ENCODE peak calls at places on chromosomes 6 and 20, in six cellular contexts. One of them, this sample, is unnamed.

GRCh38 chr20:54103067-54103761 is 32.8 kb upstream of the BCAS1 start:
- DNase-seq in tibial artery: peak
- DNase-seq in adrenal gland: peak
- DNase-seq in pancreas: peak
- DNase-seq in cardiac muscle cell: peak
- DNase-seq in prostate gland: peak
- DNase-seq in this sample: no peak

GRCh38 chr20:13995086-13995665 is at the start of gene MACROD2:
- DNase-seq in tibial artery: peak
- DNase-seq in adrenal gland: peak
- DNase-seq in pancreas: peak
- DNase-seq in cardiac muscle cell: peak
- DNase-seq in prostate gland: peak
- DNase-seq in this sample: peak

GRCh38 chr6:40928302-40928701 is 110.7 kb downstream of the UNC5CL start:
- DNase-seq in tibial artery: no peak
- DNase-seq in adrenal gland: no peak
- DNase-seq in pancreas: no peak
- DNase-seq in cardiac muscle cell: no peak
- DNase-seq in prostate gland: no peak
- DNase-seq in this sample: no peak

GRCh38 chr20:45342863-45343444 is 5.3 kb downstream of the SDC4 start:
- DNase-seq in tibial artery: peak
- DNase-seq in adrenal gland: no peak
- DNase-seq in pancreas: no peak
- DNase-seq in cardiac muscle cell: no peak
- DNase-seq in prostate gland: no peak
- DNase-seq in this sample: no peak

GRCh38 chr20:32674362-32674789 is 635 bp upstream of the C20orf203 start:
- DNase-seq in tibial artery: no peak
- DNase-seq in adrenal gland: peak
- DNase-seq in pancreas: no peak
- DNase-seq in cardiac muscle cell: peak
- DNase-seq in prostate gland: peak
- DNase-seq in this sample: no peak

GRCh38 chr20:10034717-10035571 is at the start of gene ANKEF1:
- DNase-seq in tibial artery: peak
- DNase-seq in adrenal gland: peak
- DNase-seq in pancreas: peak
- DNase-seq in cardiac muscle cell: peak
- DNase-seq in prostate gland: peak
- DNase-seq in this sample: no peak

GRCh38 chr6:6659600-6660327 is 71.2 kb downstream of the LY86 start:
- DNase-seq in tibial artery: no peak
- DNase-seq in adrenal gland: peak
- DNase-seq in pancreas: no peak
- DNase-seq in cardiac muscle cell: no peak
- DNase-seq in prostate gland: no peak
- DNase-seq in this sample: no peak

GRCh38 chr6:90429713-90430112 is 133.1 kb upstream of the BACH2 start:
- DNase-seq in tibial artery: no peak
- DNase-seq in adrenal gland: no peak
- DNase-seq in pancreas: no peak
- DNase-seq in cardiac muscle cell: no peak
- DNase-seq in prostate gland: no peak
- DNase-seq in this sample: no peak

GRCh38 chr20:60271597-60271996 is 313.4 kb downstream of the CDH26 start:
- DNase-seq in tibial artery: no peak
- DNase-seq in adrenal gland: no peak
- DNase-seq in pancreas: no peak
- DNase-seq in cardiac muscle cell: peak
- DNase-seq in prostate gland: no peak
- DNase-seq in this sample: no peak

GRCh38 chr6:161019324-161019839 is 27.8 kb downstream of the MAP3K4 start:
- DNase-seq in tibial artery: no peak
- DNase-seq in adrenal gland: no peak
- DNase-seq in pancreas: no peak
- DNase-seq in cardiac muscle cell: no peak
- DNase-seq in prostate gland: no peak
- DNase-seq in this sample: no peak

GRCh38 chr6:22147983-22148797 is 148.6 kb downstream of the PRL start:
- DNase-seq in tibial artery: no peak
- DNase-seq in adrenal gland: no peak
- DNase-seq in pancreas: no peak
- DNase-seq in cardiac muscle cell: peak
- DNase-seq in prostate gland: no peak
- DNase-seq in this sample: no peak

GRCh38 chr6:148535976-148536375 is 193.3 kb downstream of the SASH1 start:
- DNase-seq in tibial artery: no peak
- DNase-seq in adrenal gland: no peak
- DNase-seq in pancreas: no peak
- DNase-seq in cardiac muscle cell: no peak
- DNase-seq in prostate gland: no peak
- DNase-seq in this sample: no peak

GRCh38 chr6:13488015-13488895 is 855 bp upstream of the GFOD1 start:
- DNase-seq in tibial artery: peak
- DNase-seq in adrenal gland: peak
- DNase-seq in pancreas: peak
- DNase-seq in cardiac muscle cell: no peak
- DNase-seq in prostate gland: peak
- DNase-seq in this sample: no peak

GRCh38 chr6:127030111-127030510 is 88.4 kb upstream of the RSPO3 start:
- DNase-seq in tibial artery: no peak
- DNase-seq in adrenal gland: no peak
- DNase-seq in pancreas: no peak
- DNase-seq in cardiac muscle cell: no peak
- DNase-seq in prostate gland: no peak
- DNase-seq in this sample: no peak

GRCh38 chr6:2765896-2766766 is 938 bp downstream of the WRNIP1 start:
- DNase-seq in tibial artery: peak
- DNase-seq in adrenal gland: peak
- DNase-seq in pancreas: peak
- DNase-seq in cardiac muscle cell: peak
- DNase-seq in prostate gland: peak
- DNase-seq in this sample: no peak

GRCh38 chr6:163683105-163683622 is 268.6 kb downstream of the QKI start:
- DNase-seq in tibial artery: no peak
- DNase-seq in adrenal gland: no peak
- DNase-seq in pancreas: no peak
- DNase-seq in cardiac muscle cell: no peak
- DNase-seq in prostate gland: no peak
- DNase-seq in this sample: no peak

GRCh38 chr20:15061955-15062354 is 724.5 kb upstream of the FLRT3 start:
- DNase-seq in tibial artery: no peak
- DNase-seq in adrenal gland: no peak
- DNase-seq in pancreas: no peak
- DNase-seq in cardiac muscle cell: peak
- DNase-seq in prostate gland: no peak
- DNase-seq in this sample: no peak

GRCh38 chr20:48431635-48432034 is 396.2 kb downstream of the PREX1 start:
- DNase-seq in tibial artery: no peak
- DNase-seq in adrenal gland: no peak
- DNase-seq in pancreas: no peak
- DNase-seq in cardiac muscle cell: no peak
- DNase-seq in prostate gland: no peak
- DNase-seq in this sample: no peak

GRCh38 chr6:81451787-81452186 is 300.7 kb downstream of the TENT5A start:
- DNase-seq in tibial artery: no peak
- DNase-seq in adrenal gland: peak
- DNase-seq in pancreas: no peak
- DNase-seq in cardiac muscle cell: no peak
- DNase-seq in prostate gland: no peak
- DNase-seq in this sample: no peak

GRCh38 chr20:4898845-4899244 is 102.5 kb downstream of the SLC23A2 start:
- DNase-seq in tibial artery: no peak
- DNase-seq in adrenal gland: peak
- DNase-seq in pancreas: no peak
- DNase-seq in cardiac muscle cell: no peak
- DNase-seq in prostate gland: no peak
- DNase-seq in this sample: no peak

GRCh38 chr20:4480104-4480503 is 241.6 kb upstream of the PRND start:
- DNase-seq in tibial artery: no peak
- DNase-seq in adrenal gland: no peak
- DNase-seq in pancreas: no peak
- DNase-seq in cardiac muscle cell: no peak
- DNase-seq in prostate gland: no peak
- DNase-seq in this sample: no peak

GRCh38 chr6:150891886-150892485 is 26.5 kb downstream of the MTHFD1L start:
- DNase-seq in tibial artery: peak
- DNase-seq in adrenal gland: peak
- DNase-seq in pancreas: peak
- DNase-seq in cardiac muscle cell: peak
- DNase-seq in prostate gland: peak
- DNase-seq in this sample: peak

GRCh38 chr6:2020909-2021308 is 224.5 kb downstream of the GMDS start:
- DNase-seq in tibial artery: no peak
- DNase-seq in adrenal gland: no peak
- DNase-seq in pancreas: no peak
- DNase-seq in cardiac muscle cell: no peak
- DNase-seq in prostate gland: no peak
- DNase-seq in this sample: no peak

GRCh38 chr6:130182466-130182865 is 40.3 kb downstream of the SAMD3 start:
- DNase-seq in tibial artery: no peak
- DNase-seq in adrenal gland: no peak
- DNase-seq in pancreas: no peak
- DNase-seq in cardiac muscle cell: no peak
- DNase-seq in prostate gland: no peak
- DNase-seq in this sample: no peak

GRCh38 chr6:160348552-160349441 is 619 bp downstream of the SLC22A3 start:
- DNase-seq in tibial artery: no peak
- DNase-seq in adrenal gland: no peak
- DNase-seq in pancreas: no peak
- DNase-seq in cardiac muscle cell: peak
- DNase-seq in prostate gland: no peak
- DNase-seq in this sample: no peak

GRCh38 chr6:170271771-170272314 is 19.0 kb downstream of the DLL1 start:
- DNase-seq in tibial artery: no peak
- DNase-seq in adrenal gland: peak
- DNase-seq in pancreas: peak
- DNase-seq in cardiac muscle cell: no peak
- DNase-seq in prostate gland: no peak
- DNase-seq in this sample: no peak

GRCh38 chr6:125797934-125798444 is 7.2 kb downstream of the NCOA7 start:
- DNase-seq in tibial artery: no peak
- DNase-seq in adrenal gland: no peak
- DNase-seq in pancreas: no peak
- DNase-seq in cardiac muscle cell: no peak
- DNase-seq in prostate gland: no peak
- DNase-seq in this sample: no peak

GRCh38 chr20:61537721-61538480 is 285.8 kb downstream of the CDH4 start:
- DNase-seq in tibial artery: no peak
- DNase-seq in adrenal gland: no peak
- DNase-seq in pancreas: no peak
- DNase-seq in cardiac muscle cell: no peak
- DNase-seq in prostate gland: no peak
- DNase-seq in this sample: no peak

GRCh38 chr6:160430203-160430602 is 82.0 kb downstream of the SLC22A3 start:
- DNase-seq in tibial artery: no peak
- DNase-seq in adrenal gland: no peak
- DNase-seq in pancreas: no peak
- DNase-seq in cardiac muscle cell: no peak
- DNase-seq in prostate gland: no peak
- DNase-seq in this sample: no peak

DNA sequence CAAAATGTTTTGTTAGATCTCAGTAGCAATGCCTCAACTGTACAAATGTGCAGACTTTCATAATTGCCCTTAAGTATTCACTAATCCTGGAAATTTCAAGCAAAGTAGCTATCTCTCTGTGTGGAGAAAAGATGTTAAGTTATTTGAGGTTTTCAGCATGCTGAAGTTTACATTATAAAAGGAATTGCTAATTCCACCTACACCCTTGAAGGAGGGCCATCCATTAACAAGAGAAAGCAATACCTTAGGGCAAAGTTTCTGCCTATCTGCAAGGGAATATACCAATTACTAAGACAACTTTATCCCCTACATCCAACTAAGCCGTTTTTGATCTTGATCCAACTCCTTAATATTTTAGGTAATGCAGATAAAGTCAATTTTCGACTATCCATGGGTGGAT is 380.7 kb upstream of the BTBD3 start:
- DNase-seq in tibial artery: no peak
- DNase-seq in adrenal gland: no peak
- DNase-seq in pancreas: no peak
- DNase-seq in cardiac muscle cell: no peak
- DNase-seq in prostate gland: no peak
- DNase-seq in this sample: no peak
- H3K27ac ChIP-seq in tibial artery: no peak
- H3K27ac ChIP-seq in adrenal gland: no peak
- H3K27ac ChIP-seq in pancreas: no peak
- H3K27ac ChIP-seq in cardiac muscle cell: no peak
- H3K27ac ChIP-seq in prostate gland: no peak
- H3K27ac ChIP-seq in this sample: no peak

GRCh38 chr6:4351506-4351852 is 216.1 kb upstream of the ECI2 start:
- DNase-seq in tibial artery: no peak
- DNase-seq in adrenal gland: peak
- DNase-seq in pancreas: no peak
- DNase-seq in cardiac muscle cell: no peak
- DNase-seq in prostate gland: no peak
- DNase-seq in this sample: no peak
- H3K4me3 ChIP-seq in tibial artery: peak
- H3K4me3 ChIP-seq in adrenal gland: no peak
- H3K4me3 ChIP-seq in pancreas: no peak
- H3K4me3 ChIP-seq in cardiac muscle cell: no peak
- H3K4me3 ChIP-seq in prostate gland: no peak
- H3K4me3 ChIP-seq in this sample: peak

DNA sequence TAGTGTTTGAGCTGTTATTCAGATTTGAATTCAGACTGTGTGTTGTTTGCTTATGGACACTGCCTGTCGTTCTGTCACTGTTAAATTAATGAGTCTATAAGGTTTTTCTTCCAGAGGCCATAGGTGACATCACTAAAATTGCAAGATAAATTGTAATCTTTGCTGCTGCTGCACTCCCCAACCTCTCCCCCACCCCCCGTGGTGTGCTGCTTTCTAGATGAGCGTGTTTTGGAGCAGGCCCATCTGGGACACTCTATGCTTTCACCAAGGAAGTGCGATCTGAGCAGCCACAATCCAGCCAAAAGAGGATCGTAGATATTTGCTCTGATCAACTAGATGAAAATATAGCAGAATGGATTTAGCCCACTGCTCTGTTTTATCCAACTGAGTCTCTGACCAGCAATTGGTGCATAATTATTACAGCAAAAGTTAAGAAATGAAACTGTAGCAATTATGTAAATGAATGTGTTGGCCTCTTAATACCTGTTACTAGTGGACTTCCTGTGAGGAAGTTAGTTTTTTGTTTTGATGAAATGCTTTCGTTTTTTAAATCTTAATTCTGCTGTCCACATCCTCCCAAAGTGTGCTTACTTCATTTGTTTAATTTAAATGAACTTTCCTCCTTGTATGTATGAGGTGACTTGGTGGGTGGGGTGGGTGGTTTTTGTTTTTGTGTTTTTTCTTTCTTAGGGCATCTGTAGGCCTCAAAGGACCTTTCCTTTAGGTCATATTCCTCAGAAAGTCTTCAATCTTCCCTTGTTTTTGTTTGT is 58.1 kb downstream of the RPRD1B start:
- DNase-seq in tibial artery: no peak
- DNase-seq in adrenal gland: no peak
- DNase-seq in pancreas: no peak
- DNase-seq in cardiac muscle cell: no peak
- DNase-seq in prostate gland: no peak
- DNase-seq in this sample: no peak
- H3K27ac ChIP-seq in tibial artery: peak
- H3K27ac ChIP-seq in adrenal gland: no peak
- H3K27ac ChIP-seq in pancreas: no peak
- H3K27ac ChIP-seq in cardiac muscle cell: peak
- H3K27ac ChIP-seq in prostate gland: no peak
- H3K27ac ChIP-seq in this sample: no peak

GRCh38 chr6:24565196-24565595 is 70.4 kb downstream of the ALDH5A1 start:
- DNase-seq in tibial artery: no peak
- DNase-seq in adrenal gland: no peak
- DNase-seq in pancreas: no peak
- DNase-seq in cardiac muscle cell: no peak
- DNase-seq in prostate gland: no peak
- DNase-seq in this sample: no peak
- H3K4me3 ChIP-seq in tibial artery: no peak
- H3K4me3 ChIP-seq in adrenal gland: no peak
- H3K4me3 ChIP-seq in pancreas: no peak
- H3K4me3 ChIP-seq in cardiac muscle cell: no peak
- H3K4me3 ChIP-seq in prostate gland: no peak
- H3K4me3 ChIP-seq in this sample: no peak

This sample was measured in thoracic aorta.